ENCODE peak calls at places on chromosomes 11 and 22, in five cellular contexts. K is mesenchymal stem cell, I is H1, C is neuronal stem cell, T is trophoblast cell. S is an unnamed sample.

GRCh38 chr11:119599864-119600593 is 129.0 kb downstream of the NECTIN1 start:
- DNase-seq in I (no peak), T (no peak), K (no peak), C (no peak), S (no peak)

GRCh38 chr22:43561421-43562178 is 149.8 kb downstream of the MPPED1 start:
- DNase-seq in T (no peak), C (no peak), K (no peak), I (no peak), S (peak)

GRCh38 chr11:65500262-65501004 is 1.6 kb downstream of the MALAT1 start:
- DNase-seq in K (peak), T (peak), C (no peak), I (no peak), S (no peak)

GRCh38 chr11:21556936-21557335 is 635.9 kb upstream of the ANO5 start:
- DNase-seq in C (no peak), I (no peak), T (no peak), K (no peak), S (no peak)

GRCh38 chr22:19641983-19642451 is 72.3 kb upstream of the SEPTIN5 start:
- DNase-seq in C (no peak), K (no peak), I (no peak), T (no peak), S (no peak)

GRCh38 chr22:19085233-19086043 is 36.8 kb downstream of the DGCR2 start:
- DNase-seq in K (peak), C (no peak), T (peak), I (no peak), S (no peak)

GRCh38 chr22:39155421-39155820 is 2.9 kb upstream of the CBX7 start:
- DNase-seq in I (no peak), C (no peak), T (no peak), K (no peak), S (no peak)

GRCh38 chr11:125389339-125390166 is 106.5 kb downstream of the FEZ1 start:
- DNase-seq in I (no peak), C (no peak), K (no peak), T (no peak), S (no peak)

GRCh38 chr11:84452211-84452610 is 1166.0 kb upstream of the CCDC90B start:
- DNase-seq in T (no peak), I (no peak), K (no peak), C (no peak), S (no peak)

GRCh38 chr11:9858218-9858617 is 194.3 kb downstream of the SWAP70 start:
- DNase-seq in K (no peak), T (no peak), I (no peak), C (no peak), S (no peak)

GRCh38 chr11:11966354-11966741 is 42.1 kb downstream of the DKK3 start:
- DNase-seq in C (no peak), T (no peak), I (no peak), K (no peak), S (no peak)

DNA sequence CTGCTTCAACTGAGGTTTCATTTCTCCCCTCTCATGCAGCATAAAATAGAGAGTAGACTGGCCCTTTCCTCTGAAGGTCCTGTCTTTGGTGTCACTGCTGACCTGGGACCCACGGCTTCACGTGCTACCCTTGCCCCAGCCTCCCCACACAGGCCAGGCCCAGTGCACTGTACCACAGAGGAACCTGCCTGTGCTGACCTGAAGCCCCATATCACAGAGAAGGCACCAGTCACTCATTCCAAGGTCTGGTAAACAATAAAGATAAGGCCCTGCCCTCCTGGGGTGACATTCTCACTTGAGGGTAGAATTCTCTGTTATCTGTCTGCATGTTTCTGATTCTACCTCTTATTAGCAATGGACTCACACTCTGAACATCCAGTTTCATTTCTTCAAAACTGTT is 51.3 kb downstream of the RPL27A start:
- DNase-seq in T (no peak), C (no peak), K (no peak), I (no peak), S (no peak)
- H2BK120ac ChIP-seq in T (no peak), C (no peak), K (no peak), I (no peak), S (no peak)

GRCh38 chr11:69005183-69005630 is 7.8 kb downstream of the MRGPRF start:
- DNase-seq in K (no peak), I (no peak), C (no peak), T (no peak), S (peak)

GRCh38 chr11:69005631-69006368 is 7.2 kb downstream of the MRGPRF start:
- DNase-seq in K (no peak), I (no peak), T (no peak), C (no peak), S (no peak)

GRCh38 chr11:69003866-69004311 is 9.2 kb downstream of the MRGPRF start:
- DNase-seq in C (no peak), K (no peak), I (no peak), T (no peak), S (peak)

GRCh38 chr11:69003301-69003865 is 9.7 kb downstream of the MRGPRF start:
- DNase-seq in K (no peak), C (no peak), T (no peak), I (no peak), S (peak)

DNA sequence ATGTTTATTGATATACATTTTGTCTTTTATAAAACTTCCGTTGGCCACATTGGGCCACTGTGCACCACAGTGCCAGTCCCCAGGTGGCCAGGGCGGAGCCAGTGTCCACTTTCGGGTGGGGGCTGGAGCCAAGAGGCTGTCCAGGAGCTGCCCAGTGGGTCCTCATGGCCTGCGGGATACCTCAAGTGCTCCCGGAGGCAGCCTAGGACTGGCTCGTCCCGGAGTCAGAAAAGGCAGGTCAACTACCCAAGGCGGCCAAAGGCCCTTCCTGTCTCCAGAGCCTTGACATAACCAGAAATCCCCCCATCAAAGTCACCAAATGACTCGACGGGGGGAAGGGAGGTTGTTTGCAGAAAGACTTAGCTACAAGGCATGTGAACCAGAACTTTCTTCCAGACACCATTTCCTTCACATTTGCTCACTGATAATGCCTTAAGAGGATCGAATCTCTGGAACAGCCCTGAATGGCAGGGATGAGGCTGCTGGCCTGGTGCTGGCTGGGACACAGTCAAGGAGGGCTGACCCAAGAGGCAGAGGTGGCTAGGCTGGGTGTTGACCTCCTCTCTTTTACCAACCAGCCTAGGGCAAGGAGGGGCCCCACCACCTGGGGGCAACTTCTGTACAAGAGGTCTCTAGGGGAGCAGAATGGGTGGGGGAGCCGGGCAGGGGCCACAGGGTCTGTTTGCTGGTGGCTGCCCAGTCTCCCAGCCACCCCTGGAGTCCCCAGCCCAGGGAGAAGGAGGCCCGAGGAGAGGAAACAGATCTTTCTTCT is 8.4 kb downstream of the MRGPRF start:
- DNase-seq in T (no peak), C (no peak), I (no peak), K (no peak), S (peak)
- H2BK12ac ChIP-seq in T (no peak), C (no peak), I (no peak), K (no peak), S (no peak)

GRCh38 chr11:58625086-58625485 is 2.6 kb downstream of the CNTF start:
- DNase-seq in I (no peak), T (no peak), K (no peak), C (no peak), S (no peak)
- H2BK120ac ChIP-seq in I (no peak), T (no peak), K (no peak), C (no peak), S (no peak)

DNA sequence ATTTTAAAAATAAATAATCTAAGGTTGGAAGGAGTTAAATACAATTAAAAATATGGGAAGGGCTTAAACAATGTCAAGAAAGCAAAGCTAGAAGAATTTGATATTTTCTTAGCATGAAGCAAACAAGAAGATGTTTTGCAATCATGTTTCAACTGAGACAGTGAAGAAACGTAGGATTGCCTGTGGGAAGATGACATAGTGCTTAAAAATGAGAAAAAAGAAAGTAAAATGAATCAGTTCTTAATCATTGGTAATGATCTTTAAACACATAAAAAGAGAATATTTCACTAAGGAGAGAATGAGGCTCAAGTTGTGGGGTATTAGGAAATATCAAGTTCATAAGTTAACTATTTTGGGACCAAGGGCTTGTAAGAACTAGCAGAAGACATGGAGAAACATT is 855.0 kb downstream of the METTL15 start:
- DNase-seq in C (no peak), T (peak), I (no peak), K (peak), S (no peak)
- H2BK12ac ChIP-seq in C (no peak), T (no peak), I (no peak), K (no peak), S (no peak)

DNA sequence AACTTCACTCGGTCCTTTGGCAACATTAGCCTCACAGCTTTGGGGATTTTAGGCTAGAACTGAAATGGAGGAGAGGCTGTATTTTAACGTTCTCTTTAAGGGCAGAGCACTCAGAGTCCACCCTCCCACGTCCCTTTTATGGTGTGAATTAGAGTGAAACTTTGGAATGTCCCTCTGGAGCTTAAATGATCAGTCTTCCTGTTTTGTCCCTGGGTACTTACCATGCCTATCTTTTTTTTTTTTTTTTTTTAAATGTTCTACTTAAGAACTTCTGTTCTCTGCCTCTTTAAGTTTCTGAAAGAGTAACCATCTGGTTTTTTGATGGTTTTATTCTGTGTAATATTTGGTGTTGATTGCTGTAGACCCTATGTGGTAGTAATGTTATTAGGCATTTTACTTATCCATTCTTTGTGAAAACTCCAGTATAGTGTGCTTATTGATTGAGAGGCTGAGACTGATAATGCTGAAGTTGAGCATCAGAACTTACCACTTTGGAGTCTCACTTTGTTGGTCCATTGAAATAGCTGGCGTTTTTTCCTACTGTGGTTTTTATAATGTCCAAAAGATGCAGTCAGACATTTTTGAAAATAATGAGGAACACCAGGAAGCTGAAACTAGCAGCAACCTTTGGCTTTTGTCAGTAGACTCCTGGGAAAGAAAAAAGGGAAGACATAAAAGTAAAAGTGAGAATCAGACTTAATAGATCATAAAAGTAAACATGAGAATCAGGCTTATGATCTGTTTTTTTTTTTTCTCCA is 11.6 kb downstream of the UVRAG start:
- DNase-seq in I (no peak), C (no peak), K (peak), T (peak), S (no peak)
- H2BK120ac ChIP-seq in I (no peak), C (no peak), K (no peak), T (no peak), S (no peak)

GRCh38 chr22:40728731-40729189 is 49.5 kb downstream of the MCHR1 start:
- DNase-seq in C (no peak), I (no peak), K (peak), T (peak), S (no peak)
- H2BK12ac ChIP-seq in C (no peak), I (peak), K (peak), T (peak), S (no peak)

DNA sequence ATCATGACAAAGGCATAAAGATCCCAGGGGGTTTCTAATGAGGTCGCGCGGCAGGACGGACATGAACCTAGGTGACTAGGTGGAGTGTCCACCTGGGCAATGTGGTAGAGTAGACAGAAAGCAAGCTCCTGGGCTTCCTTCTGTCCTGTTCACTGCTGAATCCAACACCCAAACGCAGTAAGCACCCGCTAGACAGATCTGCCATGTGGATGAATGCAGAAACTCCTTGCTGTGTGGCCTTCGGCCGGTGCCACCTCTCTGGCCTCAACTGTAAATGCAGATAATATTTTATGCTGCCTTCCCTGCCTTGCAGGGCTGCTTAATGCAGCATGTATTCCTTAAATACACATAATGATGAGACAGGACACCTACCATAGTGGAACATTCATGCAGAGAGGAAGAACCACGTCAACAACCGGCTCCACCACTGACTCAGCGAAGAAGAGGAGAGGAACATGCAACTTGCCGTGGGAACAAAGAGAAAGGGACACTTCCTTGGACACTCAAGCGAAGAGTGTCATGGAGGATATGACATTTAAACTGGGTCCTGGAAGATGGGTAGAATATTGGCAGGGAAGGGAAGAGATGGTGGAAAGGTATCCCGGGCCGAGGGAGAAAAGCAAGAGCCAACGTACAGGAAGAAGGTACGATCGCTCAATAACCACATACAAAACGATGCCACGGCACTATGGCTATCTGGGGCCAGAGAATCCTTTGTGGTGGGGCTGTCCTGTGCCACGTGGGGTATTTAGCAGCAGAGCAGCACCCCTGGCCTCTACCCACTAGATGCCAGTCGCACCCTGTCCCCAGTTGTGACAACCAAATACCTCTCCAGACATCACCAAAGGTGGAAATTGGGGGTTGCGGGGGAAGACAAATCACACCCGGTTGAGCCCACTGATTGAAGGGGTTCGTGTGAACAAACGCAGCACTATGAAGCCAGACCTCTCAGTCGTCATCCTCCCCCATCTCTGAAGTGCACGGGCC is 30.8 kb downstream of the MYH9 start:
- DNase-seq in C (no peak), K (peak), T (peak), I (no peak), S (no peak)
- H2BK120ac ChIP-seq in C (no peak), K (no peak), T (no peak), I (no peak), S (no peak)

GRCh38 chr11:129852125-129852740 is 36.6 kb downstream of the TMEM45B start:
- DNase-seq in T (peak), K (no peak), C (no peak), I (no peak), S (no peak)

GRCh38 chr11:129846508-129847335 is 31.1 kb downstream of the TMEM45B start:
- DNase-seq in I (no peak), K (peak), T (peak), C (no peak), S (no peak)

GRCh38 chr11:129854229-129854805 is 38.7 kb downstream of the TMEM45B start:
- DNase-seq in I (no peak), C (no peak), T (peak), K (no peak), S (no peak)

GRCh38 chr11:129853508-129854228 is 38.0 kb downstream of the TMEM45B start:
- DNase-seq in K (peak), C (no peak), T (peak), I (no peak), S (no peak)

GRCh38 chr11:129849447-129850130 is 33.9 kb downstream of the TMEM45B start:
- DNase-seq in C (no peak), I (no peak), K (no peak), T (peak), S (no peak)
- H2BK12ac ChIP-seq in C (no peak), I (no peak), K (no peak), T (no peak), S (no peak)

S was measured in H9.